ENCODE peak calls at places on chromosomes 13 and 19, in eight cellular contexts. Q is endodermal cell, N is transverse colon, O is fibroblast of lung, W is heart right ventricle, D is Peyer's patch, T is cardiac muscle cell, J is right lobe of liver. Y is an unnamed sample.
A peak's percentile ranks its signal among the peaks of the same experiment; 100 is the strongest.

GRCh38 chr13:113974304-113975281 is 717 bp upstream of the C13orf46 start:
- DNase-seq in O (no peak), J (peak; percentile 48), N (no peak), Q (no peak), D (peak; percentile 38), T (no peak), W (no peak), Y (no peak)

GRCh38 chr13:46168341-46168740 is 13.6 kb downstream of the LCP1 start:
- DNase-seq in W (no peak), D (peak; percentile 65), O (no peak), N (peak; percentile 28), J (no peak), Q (no peak), T (no peak), Y (no peak)

GRCh38 chr19:1854542-1855039 is 6.3 kb upstream of the REXO1 start:
- DNase-seq in O (no peak), J (peak; percentile 65), W (peak; percentile 64), Q (no peak), T (no peak), D (peak; percentile 67), N (peak; percentile 36), Y (no peak)

GRCh38 chr13:89294115-89294867 is 1623.1 kb downstream of the SLITRK5 start:
- DNase-seq in D (no peak), N (no peak), T (no peak), W (no peak), Q (peak; percentile 40), O (no peak), J (no peak), Y (no peak)

GRCh38 chr19:16428372-16429036 is 43.3 kb downstream of the EPS15L1 start:
- DNase-seq in D (no peak), N (no peak), W (no peak), J (no peak), T (no peak), Q (no peak), O (no peak), Y (no peak)

GRCh38 chr13:35143123-35143522 is 201.1 kb downstream of the NBEA start:
- DNase-seq in T (no peak), W (no peak), Q (no peak), J (no peak), D (no peak), O (no peak), N (no peak), Y (no peak)

GRCh38 chr13:101303512-101303911 is 112.8 kb downstream of the NALCN start:
- DNase-seq in O (no peak), N (no peak), D (no peak), T (no peak), Q (no peak), W (no peak), J (no peak), Y (no peak)

GRCh38 chr19:33311326-33311682 is 9.0 kb upstream of the CEBPA start:
- DNase-seq in J (peak; percentile 76), O (no peak), Q (peak; percentile 55), T (no peak), N (peak; percentile 60), D (peak; percentile 66), W (no peak), Y (no peak)

GRCh38 chr13:99811067-99811715 is 160.4 kb downstream of the ZIC5 start:
- DNase-seq in N (no peak), Q (no peak), J (no peak), D (no peak), O (no peak), W (no peak), T (no peak), Y (no peak)

GRCh38 chr13:114143806-114144605 is 11.6 kb upstream of the RASA3 start:
- DNase-seq in N (peak; percentile 43), J (peak; percentile 38), D (peak; percentile 67), O (no peak), W (no peak), Q (peak; percentile 85), T (peak; percentile 49), Y (no peak)

GRCh38 chr13:46295531-46296464 is 84.1 kb downstream of the LRRC63 start:
- DNase-seq in D (peak; percentile 68), O (peak; percentile 96), W (no peak), J (peak; percentile 87), T (no peak), Q (no peak), N (peak; percentile 34), Y (no peak)

GRCh38 chr13:36294061-36294460 is 3.6 kb downstream of the CCDC169 start:
- DNase-seq in T (no peak), N (no peak), O (no peak), W (no peak), D (no peak), Q (no peak), J (no peak), Y (no peak)

GRCh38 chr13:40581277-40581579 is 85.2 kb downstream of the FOXO1 start:
- DNase-seq in Q (no peak), N (no peak), W (no peak), J (no peak), O (no peak), T (no peak), D (no peak), Y (no peak)

GRCh38 chr19:39926170-39926755 is 8.2 kb downstream of the FCGBP start:
- DNase-seq in J (no peak), W (no peak), T (no peak), N (no peak), O (no peak), D (no peak), Q (peak; percentile 18), Y (no peak)

GRCh38 chr13:113552079-113552478 is 32.5 kb upstream of the TFDP1 start:
- DNase-seq in O (no peak), W (no peak), Q (peak; percentile 32), J (no peak), D (peak; percentile 23), T (no peak), N (peak; percentile 5), Y (peak; percentile 76)

GRCh38 chr13:79405501-79405830 is 589 bp downstream of the RBM26 start:
- DNase-seq in Q (no peak), N (no peak), J (peak; percentile 56), D (no peak), T (no peak), O (no peak), W (no peak), Y (peak; percentile 58)

GRCh38 chr13:27461940-27462584 is 11.7 kb upstream of the MTIF3 start:
- DNase-seq in Q (no peak), D (no peak), N (no peak), W (no peak), O (no peak), T (peak; percentile 44), J (no peak), Y (no peak)

GRCh38 chr13:99322297-99323103 is 15.3 kb upstream of the GPR183 start:
- DNase-seq in W (no peak), D (no peak), O (peak; percentile 92), J (no peak), N (no peak), T (no peak), Q (no peak), Y (no peak)

GRCh38 chr19:38977445-38978314 is 2.1 kb upstream of the FBXO17 start:
- DNase-seq in W (no peak), D (no peak), O (peak; percentile 57), N (no peak), J (no peak), Q (no peak), T (no peak), Y (no peak)

GRCh38 chr13:23651887-23652286 is 81.7 kb downstream of the TNFRSF19 start:
- DNase-seq in Q (no peak), J (no peak), W (no peak), D (no peak), O (no peak), N (no peak), T (no peak), Y (no peak)
- H3K4me3 ChIP-seq in Q (no peak overlapping the region), J (no peak overlapping the region), W (no peak overlapping the region), D (no peak overlapping the region), O (no peak overlapping the region), N (no peak overlapping the region), T (no peak overlapping the region), Y (no peak overlapping the region)

GRCh38 chr19:4987286-4987685 is 18.4 kb downstream of the KDM4B start:
- DNase-seq in T (peak; percentile 46), J (no peak), O (peak; percentile 45), Q (no peak), D (no peak), W (no peak), N (no peak), Y (no peak)

GRCh38 chr19:4986056-4986455 is 17.1 kb downstream of the KDM4B start:
- DNase-seq in J (no peak), Q (no peak), O (no peak), D (no peak), N (no peak), T (no peak), W (no peak), Y (no peak)

GRCh38 chr19:4985551-4985991 is 16.7 kb downstream of the KDM4B start:
- DNase-seq in T (no peak), D (no peak), Q (no peak), O (no peak), W (no peak), J (no peak), N (no peak), Y (no peak)

GRCh38 chr19:4987692-4988370 is 18.9 kb downstream of the KDM4B start:
- DNase-seq in T (no peak), W (no peak), O (peak; percentile 46), D (no peak), J (no peak), Q (no peak), N (no peak), Y (no peak)

GRCh38 chr19:4986471-4986888 is 17.6 kb downstream of the KDM4B start:
- DNase-seq in J (no peak), O (no peak), D (no peak), T (no peak), W (no peak), N (no peak), Q (no peak), Y (no peak)
- H3K27me3 ChIP-seq in J (no peaks in the 10 kb centered on the region), O (no peaks in the 10 kb centered on the region), D (no peaks in the 10 kb centered on the region), T (no peaks in the 10 kb centered on the region), W (no peaks in the 10 kb centered on the region), N (no peaks in the 10 kb centered on the region), Q (no peaks in the 10 kb centered on the region), Y (no peaks in the 10 kb centered on the region)

GRCh38 chr19:47146920-47147319 is 16.3 kb downstream of the SAE1 start:
- DNase-seq in N (no peak), D (no peak), O (no peak), W (no peak), T (no peak), Q (no peak), J (no peak), Y (no peak)
- H3K4me1 ChIP-seq in N (peaks cover 8% of the 10 kb centered on the region), D (no peaks in the 10 kb centered on the region), O (no peaks in the 10 kb centered on the region), W (peaks cover 3% of the 10 kb centered on the region), T (peaks cover 5% of the 10 kb centered on the region), Q (peaks cover 8% of the 10 kb centered on the region), J (peaks cover 9% of the 10 kb centered on the region), Y (no peaks in the 10 kb centered on the region)

DNA sequence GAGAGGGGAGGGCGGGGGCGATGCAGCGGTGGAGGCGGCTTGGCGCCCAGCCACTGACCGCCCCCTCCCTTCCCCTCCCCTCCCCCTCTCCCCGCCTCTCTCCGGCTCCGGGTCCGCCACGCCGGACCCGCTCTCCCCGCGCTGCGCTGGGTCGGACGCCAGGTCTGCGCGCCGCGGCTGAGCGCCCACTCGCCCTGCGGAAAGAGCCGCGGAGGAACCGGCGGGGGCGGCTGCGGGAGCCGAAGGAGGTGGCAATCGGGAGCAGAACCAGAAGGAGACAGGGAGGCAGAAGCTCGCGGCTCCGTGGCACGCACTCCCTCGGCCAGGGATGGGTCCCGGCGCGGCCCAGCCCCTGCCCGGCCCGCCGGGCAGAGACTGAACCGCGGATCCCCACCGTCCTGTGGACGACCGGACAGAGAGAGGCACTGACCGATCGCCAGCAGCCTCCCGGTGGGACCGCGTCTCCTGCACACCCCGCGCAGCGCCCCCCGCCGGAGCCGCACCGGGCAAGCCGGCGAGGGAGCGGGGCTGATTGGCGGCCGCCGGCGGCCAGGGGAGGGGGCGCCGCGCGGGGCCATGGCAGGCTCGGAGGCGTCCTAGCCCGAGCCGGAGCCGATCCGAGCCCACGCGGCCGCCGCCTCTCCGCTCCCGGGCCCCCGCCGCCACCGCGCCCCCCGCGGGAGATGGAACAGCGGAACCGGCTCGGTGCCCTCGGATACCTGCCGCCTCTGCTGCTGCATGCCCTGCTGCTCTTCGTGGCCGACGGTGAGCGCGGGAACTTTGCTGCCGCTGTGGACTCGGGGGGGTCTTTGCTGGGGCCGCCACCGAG is at the start of gene VSTM2B:
- DNase-seq in J (no peak), N (no peak), D (no peak), T (no peak), O (no peak), W (no peak), Q (peak; percentile 66), Y (no peak)
- H3K4me3 ChIP-seq in J (no peak within 1 kb of the TSS), N (no peak within 1 kb of the TSS), D (no peak within 1 kb of the TSS), T (peak within 1 kb of the TSS; percentile 18), O (no peak within 1 kb of the TSS), W (peak within 1 kb of the TSS; percentile 28), Q (peak within 1 kb of the TSS; percentile 45), Y (no peak within 1 kb of the TSS)